ENCODE peak calls at places on chromosomes 11 and 22, in seven cellular contexts. M is esophagus squamous epithelium, E is Panc1, A is cardiac muscle cell, U is GM23338, S is prostate gland, Z is astrocyte. G is an unnamed sample.

GRCh38 chr11:371716-372590 is 2.7 kb downstream of the B4GALNT4 start:
- DNase-seq in A (no peak), E (no peak), Z (no peak), U (no peak), M (no peak), S (no peak), G (no peak)

GRCh38 chr11:2884424-2884815 is 1.2 kb downstream of the CDKN1C start:
- DNase-seq in E (no peak), S (no peak), A (peak; percentile 68), M (no peak), U (no peak), Z (no peak), G (no peak)

GRCh38 chr11:66326261-66327111 is 9.6 kb upstream of the CD248 start:
- DNase-seq in M (no peak), A (no peak), S (no peak), U (no peak), E (no peak), Z (no peak), G (no peak)

GRCh38 chr22:49186756-49187155 is 640.9 kb downstream of the BRD1 start:
- DNase-seq in Z (no peak), U (no peak), A (no peak), E (no peak), S (no peak), M (no peak), G (no peak)

GRCh38 chr11:19597194-19597593 is 115.4 kb upstream of the NAV2 start:
- DNase-seq in M (no peak), E (no peak), S (no peak), A (no peak), U (no peak), Z (peak; percentile 73), G (peak; percentile 54)

GRCh38 chr11:76629853-76630599 is 40.5 kb downstream of the LRRC32 start:
- DNase-seq in U (peak; percentile 37), Z (no peak), E (no peak), S (peak; percentile 15), A (no peak), M (no peak), G (no peak)

GRCh38 chr11:77046060-77046501 is 11.9 kb downstream of the B3GNT6 start:
- DNase-seq in E (no peak), Z (no peak), S (no peak), A (peak; percentile 63), M (no peak), U (peak; percentile 84), G (no peak)

GRCh38 chr11:102620858-102621561 is 4.1 kb downstream of the MMP20 start:
- DNase-seq in E (no peak), Z (peak; percentile 75), M (no peak), A (no peak), S (no peak), U (no peak), G (no peak)

GRCh38 chr11:7892059-7892699 is 38.9 kb downstream of the OR10A6 start:
- DNase-seq in A (no peak), S (no peak), M (no peak), Z (peak; percentile 46), U (no peak), E (peak; percentile 28), G (no peak)

GRCh38 chr11:96168623-96169022 is 174.4 kb downstream of the MAML2 start:
- DNase-seq in A (no peak), S (peak; percentile 43), E (no peak), M (no peak), Z (peak; percentile 86), U (no peak), G (peak; percentile 60)

GRCh38 chr11:6646631-6647281 is 8.9 kb downstream of the DCHS1 start:
- DNase-seq in M (no peak), E (no peak), S (no peak), U (peak; percentile 29), Z (no peak), A (no peak), G (no peak)

GRCh38 chr11:113059548-113059947 is 98.3 kb downstream of the NCAM1 start:
- DNase-seq in E (no peak), A (no peak), M (no peak), Z (no peak), S (no peak), U (no peak), G (no peak)

GRCh38 chr22:24514241-24515024 is 19.3 kb downstream of the UPB1 start:
- DNase-seq in U (no peak), Z (no peak), A (no peak), E (no peak), S (no peak), M (no peak), G (no peak)

GRCh38 chr11:933002-933820 is 7.5 kb downstream of the AP2A2 start:
- DNase-seq in S (no peak), Z (peak; percentile 42), A (no peak), E (no peak), M (no peak), U (no peak), G (no peak)

GRCh38 chr11:20021771-20022362 is 138.4 kb downstream of the DBX1 start:
- DNase-seq in S (no peak), M (no peak), E (no peak), U (no peak), A (no peak), Z (no peak), G (no peak)

GRCh38 chr22:23530106-23530505 is 50.0 kb downstream of the IGLL1 start:
- DNase-seq in A (no peak), M (no peak), S (no peak), Z (no peak), E (no peak), U (no peak), G (no peak)

GRCh38 chr22:26264162-26264561 is 94.9 kb downstream of the SEZ6L start:
- DNase-seq in S (no peak), E (no peak), A (no peak), U (no peak), Z (no peak), M (no peak), G (no peak)

GRCh38 chr22:21849489-21849888 is 18.0 kb downstream of the MAPK1 start:
- DNase-seq in S (no peak), Z (no peak), U (no peak), A (no peak), E (no peak), M (no peak), G (no peak)

GRCh38 chr11:29328961-29329441 is 687.8 kb downstream of the KCNA4 start:
- DNase-seq in A (peak; percentile 47), S (no peak), Z (peak; percentile 84), E (peak; percentile 67), M (no peak), U (peak; percentile 28), G (peak; percentile 98)

GRCh38 chr22:44219101-44219870 is 38.6 kb downstream of the PARVG start:
- DNase-seq in Z (no peak), U (no peak), M (no peak), E (no peak), A (no peak), S (no peak), G (no peak)

GRCh38 chr11:105719073-105719846 is 109.4 kb downstream of the GRIA4 start:
- DNase-seq in S (no peak), A (no peak), Z (peak; percentile 85), M (no peak), U (no peak), E (peak; percentile 90), G (peak; percentile 9)

GRCh38 chr22:16815073-16815472 is 10.1 kb downstream of the XKR3 start:
- DNase-seq in S (no peak), M (no peak), U (no peak), E (no peak), Z (no peak), A (no peak), G (no peak)

DNA sequence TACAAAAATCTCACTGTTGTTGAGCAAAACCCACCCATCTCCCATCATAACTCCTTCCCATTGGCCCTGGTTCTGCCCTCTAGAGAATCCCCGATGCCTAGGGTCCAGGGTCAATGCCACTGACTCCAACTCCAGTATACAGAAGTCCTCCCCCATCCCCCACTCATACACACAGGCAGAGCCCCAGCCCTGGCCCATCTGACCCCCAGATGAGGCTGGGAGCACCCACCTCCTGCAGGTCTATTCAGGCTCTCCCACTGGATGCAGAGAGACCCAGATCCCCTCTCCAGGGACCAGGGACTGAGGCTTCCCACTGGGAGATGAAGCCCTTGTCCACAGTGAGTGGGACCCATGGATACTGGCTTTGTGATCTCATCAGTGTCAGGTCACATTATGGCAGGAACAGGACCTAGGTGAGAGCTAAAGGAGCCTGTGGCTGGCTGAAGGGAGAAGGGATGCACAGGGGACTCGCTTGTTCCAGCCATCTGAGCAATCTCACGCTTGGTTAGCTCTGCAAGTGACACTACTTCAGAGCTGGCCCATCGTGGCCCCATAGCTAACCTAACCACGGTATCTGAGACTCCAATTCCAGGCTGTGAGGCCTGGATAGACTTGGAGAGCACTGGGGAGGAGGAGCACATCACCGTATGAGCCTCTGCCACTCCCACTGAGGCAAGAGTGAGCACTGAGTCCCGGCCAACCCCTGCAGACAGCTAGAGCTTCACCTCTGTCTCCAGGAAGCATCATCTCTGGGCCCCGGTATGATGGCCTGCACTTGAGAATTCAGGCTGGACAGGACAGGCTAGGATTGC is 35.7 kb downstream of the TRIM29 start:
- DNase-seq in E (no peak), A (no peak), S (no peak), M (no peak), Z (no peak), U (no peak), G (no peak)
- H3K27ac ChIP-seq in E (no peak overlapping the region), A (no peak overlapping the region), S (no peak overlapping the region), M (no peak overlapping the region), Z (no peak overlapping the region), U (no peak overlapping the region), G (no peak overlapping the region)

GRCh38 chr11:35151896-35152295 is 12.9 kb downstream of the CD44 start:
- DNase-seq in M (no peak), Z (no peak), S (no peak), E (no peak), A (no peak), U (peak; percentile 75), G (no peak)
- H3K27ac ChIP-seq in M (peak overlapping the region; percentile 26), Z (no peak overlapping the region), S (no peak overlapping the region), E (peak overlapping the region; percentile 97), A (no peak overlapping the region), U (no peak overlapping the region), G (no peak overlapping the region)

DNA sequence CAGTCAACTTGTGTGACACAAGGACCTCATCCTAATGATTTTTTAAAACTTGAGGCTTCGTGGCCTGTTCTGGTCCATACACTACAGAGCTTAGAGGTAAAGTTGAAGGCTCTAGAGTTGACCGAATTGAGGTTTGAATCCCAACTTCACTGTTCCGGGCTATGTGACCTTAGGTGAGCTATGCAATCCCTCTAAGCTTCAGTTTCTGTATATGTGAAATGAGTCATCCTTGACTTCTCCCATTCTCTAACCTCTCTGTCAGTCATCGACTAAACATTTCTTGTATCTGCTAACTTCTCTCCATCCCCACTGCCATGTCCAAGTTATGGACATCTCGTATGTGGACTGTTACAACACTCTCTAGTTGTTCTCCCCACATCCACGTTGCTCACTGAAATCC is 178.2 kb upstream of the TMEM45B start:
- DNase-seq in M (no peak), S (no peak), Z (peak; percentile 49), A (no peak), E (no peak), U (no peak), G (peak; percentile 90)
- H3K27ac ChIP-seq in M (peak overlapping the region; percentile 89), S (no peak overlapping the region), Z (peak overlapping the region; percentile 4), A (no peak overlapping the region), E (peak overlapping the region; percentile 78), U (no peak overlapping the region), G (peak overlapping the region; percentile 98)

GRCh38 chr22:29353860-29354259 is 34.5 kb downstream of the AP1B1 start:
- DNase-seq in Z (no peak), U (no peak), A (no peak), E (no peak), M (no peak), S (no peak), G (no peak)

DNA sequence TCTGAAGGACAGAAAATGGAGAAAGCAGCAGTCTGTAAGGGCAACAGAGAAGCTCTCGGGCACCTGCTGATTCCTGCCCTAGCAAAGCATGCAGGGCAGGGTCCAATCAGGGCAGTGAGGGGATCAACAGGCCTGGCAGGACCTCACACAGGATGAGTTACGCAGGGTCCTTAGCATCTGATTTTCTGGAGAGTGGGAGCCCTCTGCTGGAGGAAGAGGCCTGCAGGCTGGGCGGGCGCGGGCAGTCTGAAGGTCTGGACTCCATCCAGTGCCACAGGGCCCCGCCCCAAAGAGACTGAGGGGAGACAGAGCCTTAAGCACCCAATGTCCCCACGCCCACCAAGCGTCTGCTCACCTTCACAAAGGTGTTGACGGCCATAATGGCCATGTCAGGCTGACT is 28.9 kb downstream of the AP1B1 start:
- DNase-seq in S (peak; percentile 64), M (no peak), Z (peak; percentile 32), A (peak; percentile 89), E (no peak), U (peak; percentile 77), G (no peak)
- H3K27ac ChIP-seq in S (peak overlapping the region; percentile 37), M (no peak overlapping the region), Z (no peak overlapping the region), A (no peak overlapping the region), E (no peak overlapping the region), U (peak overlapping the region; percentile 63), G (no peak overlapping the region)

G was measured in foreskin keratinocyte.